ENCODE peak calls at places on chromosomes 1 and 21, in nine cellular contexts. Q is kidney; R is RKO; O is Calu3; C is GM20000; P is CD4-positive, alpha-beta memory T cell; E is CD4-positive, CD25-positive, alpha-beta regulatory T cell; M is NCI-H2029; H is GM04504. J is an unnamed sample.

GRCh38 chr1:30317921-30318320 is 405.5 kb downstream of the MATN1 start:
- DNase-seq in O (no peak), Q (no peak), M (no peak), E (no peak), P (no peak), R (no peak), H (no peak), C (no peak), J (no peak)

GRCh38 chr1:212665241-212666115 is 34.2 kb downstream of the BATF3 start:
- DNase-seq in R (peak), O (peak), P (peak), M (peak), C (peak), H (peak), Q (peak), E (peak), J (peak)

GRCh38 chr21:35163381-35163780 is 114.3 kb upstream of the RUNX1 start:
- DNase-seq in C (no peak), R (no peak), H (no peak), Q (no peak), M (no peak), P (no peak), O (no peak), E (no peak), J (no peak)

GRCh38 chr1:116224561-116224960 is 113.4 kb downstream of the MAB21L3 start:
- DNase-seq in H (no peak), R (no peak), O (no peak), P (no peak), M (no peak), Q (no peak), E (no peak), C (no peak), J (no peak)

GRCh38 chr21:17679002-17679600 is 66.4 kb upstream of the BTG3 start:
- DNase-seq in Q (no peak), E (peak), R (peak), O (peak), H (peak), C (peak), M (peak), P (peak), J (peak)

GRCh38 chr1:101193733-101194169 is 43.1 kb upstream of the S1PR1 start:
- DNase-seq in P (no peak), R (no peak), C (no peak), Q (no peak), E (no peak), M (no peak), O (peak), H (no peak), J (no peak)

GRCh38 chr1:29382851-29383588 is 146.7 kb downstream of the PTPRU start:
- DNase-seq in E (no peak), C (no peak), Q (no peak), O (no peak), R (no peak), P (no peak), H (no peak), M (no peak), J (no peak)

GRCh38 chr1:16063226-16063829 is 10.1 kb downstream of the FAM131C start:
- DNase-seq in E (no peak), P (no peak), Q (no peak), O (no peak), M (no peak), C (no peak), R (no peak), H (no peak), J (no peak)

GRCh38 chr1:158329807-158330206 is 1.5 kb downstream of the CD1B start:
- DNase-seq in M (no peak), H (no peak), C (peak), E (no peak), R (peak), Q (no peak), P (peak), O (peak), J (peak)

GRCh38 chr1:83999316-83999819 is 436 bp upstream of the TTLL7 start:
- DNase-seq in C (peak), R (peak), E (no peak), O (peak), M (peak), P (no peak), H (peak), Q (peak), J (no peak)

GRCh38 chr1:174217787-174218574 is 58.7 kb downstream of the RABGAP1L start:
- DNase-seq in E (peak), Q (no peak), O (no peak), H (no peak), P (peak), R (peak), M (no peak), C (no peak), J (peak)

GRCh38 chr21:36396971-36397370 is 11.8 kb downstream of the CHAF1B start:
- DNase-seq in O (no peak), C (no peak), H (no peak), E (no peak), Q (no peak), P (no peak), M (no peak), R (no peak), J (no peak)

GRCh38 chr1:27872802-27873665 is 690 bp downstream of the THEMIS2 start:
- DNase-seq in Q (peak), O (peak), E (peak), R (no peak), C (peak), H (no peak), P (peak), M (no peak), J (no peak)

GRCh38 chr1:6460349-6461236 is 5.4 kb downstream of the TNFRSF25 start:
- DNase-seq in O (no peak), E (peak), M (no peak), P (peak), Q (peak), H (no peak), C (peak), R (no peak), J (no peak)

GRCh38 chr1:180157108-180157507 is 2.4 kb downstream of the QSOX1 start:
- DNase-seq in M (no peak), H (no peak), R (no peak), E (no peak), Q (no peak), P (no peak), O (no peak), C (no peak), J (no peak)

GRCh38 chr1:19210772-19211549 is 895 bp upstream of the UBR4 start:
- DNase-seq in O (no peak), R (peak), E (no peak), M (no peak), Q (no peak), P (no peak), H (no peak), C (peak), J (peak)

GRCh38 chr1:28248273-28249012 is 10.9 kb upstream of the SESN2 start:
- DNase-seq in M (peak), O (peak), Q (peak), P (peak), H (peak), R (peak), E (peak), C (peak), J (peak)

GRCh38 chr1:183218981-183219621 is 33.0 kb downstream of the LAMC2 start:
- DNase-seq in Q (peak), E (peak), M (peak), C (no peak), H (no peak), P (peak), R (no peak), O (peak), J (peak)

GRCh38 chr1:28927442-28928305 is 13.3 kb downstream of the EPB41 start:
- DNase-seq in Q (no peak), O (no peak), P (no peak), R (no peak), M (no peak), E (no peak), H (no peak), C (no peak), J (peak)

GRCh38 chr1:209589440-209589839 is 5.9 kb downstream of the CAMK1G start:
- DNase-seq in O (no peak), C (no peak), H (no peak), Q (no peak), P (no peak), M (no peak), R (no peak), E (no peak), J (no peak)

GRCh38 chr1:26608895-26609294 is 79.3 kb downstream of the RPS6KA1 start:
- DNase-seq in O (no peak), H (no peak), E (no peak), P (no peak), Q (no peak), M (no peak), R (no peak), C (no peak), J (no peak)

GRCh38 chr1:17082761-17083160 is 28.9 kb upstream of the SDHB start:
- DNase-seq in E (no peak), C (no peak), P (no peak), R (no peak), Q (no peak), O (no peak), M (no peak), H (no peak), J (no peak)

GRCh38 chr1:112464501-112464900 is 44.3 kb upstream of the WNT2B start:
- DNase-seq in R (no peak), H (no peak), M (no peak), C (no peak), Q (no peak), P (no peak), E (no peak), O (peak), J (no peak)

J was measured in Jurkat, Clone E6-1.